ENCODE peak calls at places on chromosomes 12 and 14, in ten cellular contexts. L is IMR-90, E is stomach, O is body of pancreas, A is astrocyte of the spinal cord, N is cardiac fibroblast, W is HepG2, M is mucosa of descending colon, B is spleen, H is fibroblast of lung. P is an unnamed sample.

GRCh38 chr12:79274571-79275064 is 410.0 kb downstream of the SYT1 start:
- DNase-seq in L (no peak), E (no peak), O (no peak), A (no peak), N (peak; percentile 36), W (no peak), M (no peak), B (no peak), H (peak; percentile 9), P (no peak)

GRCh38 chr12:66550626-66551025 is 128.2 kb downstream of the GRIP1 start:
- DNase-seq in L (no peak), E (no peak), O (no peak), A (no peak), N (no peak), W (no peak), M (no peak), B (no peak), H (no peak), P (no peak)

GRCh38 chr14:57834961-57835360 is 30.9 kb downstream of the SLC35F4 start:
- DNase-seq in L (no peak), E (no peak), O (no peak), A (no peak), N (no peak), W (no peak), M (no peak), B (no peak), H (no peak), P (no peak)

GRCh38 chr12:48281811-48282210 is 68.9 kb downstream of the ZNF641 start:
- DNase-seq in L (no peak), E (no peak), O (no peak), A (no peak), N (no peak), W (no peak), M (no peak), B (no peak), H (no peak), P (no peak)

GRCh38 chr14:105015905-105016304 is 5.0 kb downstream of the CDCA4 start:
- DNase-seq in L (no peak), E (no peak), O (no peak), A (no peak), N (no peak), W (no peak), M (no peak), B (no peak), H (no peak), P (no peak)

GRCh38 chr12:14868916-14869315 is 16.7 kb downstream of the MGP start:
- DNase-seq in L (peak; percentile 6), E (no peak), O (no peak), A (peak; percentile 8), N (peak; percentile 35), W (no peak), M (no peak), B (no peak), H (no peak), P (no peak)

GRCh38 chr12:92003701-92004100 is 141.9 kb downstream of the BTG1 start:
- DNase-seq in L (no peak), E (no peak), O (no peak), A (no peak), N (no peak), W (no peak), M (no peak), B (no peak), H (no peak), P (no peak)

GRCh38 chr14:90795744-90796143 is 20.5 kb downstream of the TTC7B start:
- DNase-seq in L (peak; percentile 93), E (no peak), O (no peak), A (peak; percentile 76), N (peak; percentile 90), W (no peak), M (no peak), B (no peak), H (peak; percentile 85), P (peak; percentile 81)

GRCh38 chr12:77087427-77087826 is 22.1 kb upstream of the E2F7 start:
- DNase-seq in L (peak; percentile 95), E (no peak), O (no peak), A (peak; percentile 96), N (peak; percentile 90), W (no peak), M (no peak), B (no peak), H (peak; percentile 98), P (peak; percentile 91)

GRCh38 chr14:38209572-38210159 is 2.0 kb downstream of the SSTR1 start:
- DNase-seq in L (no peak), E (peak; percentile 31), O (peak; percentile 12), A (no peak), N (no peak), W (no peak), M (peak; percentile 33), B (no peak), H (peak; percentile 11), P (peak; percentile 22)

GRCh38 chr14:38210168-38210567 is 2.5 kb downstream of the SSTR1 start:
- DNase-seq in L (peak; percentile 86), E (peak; percentile 45), O (peak; percentile 9), A (peak; percentile 42), N (peak; percentile 70), W (no peak), M (peak; percentile 26), B (no peak), H (peak; percentile 50), P (peak; percentile 61)

GRCh38 chr14:38207342-38207741 is 362 bp upstream of the SSTR1 start:
- DNase-seq in L (no peak), E (no peak), O (no peak), A (no peak), N (no peak), W (no peak), M (no peak), B (no peak), H (no peak), P (peak; percentile 10)

GRCh38 chr14:38207830-38208815 is at the start of gene SSTR1:
- DNase-seq in L (no peak), E (peak; percentile 94), O (peak; percentile 84), A (peak; percentile 5), N (peak; percentile 17), W (peak; percentile 43), M (peak; percentile 92), B (no peak), H (peak; percentile 12), P (peak; percentile 21)

DNA sequence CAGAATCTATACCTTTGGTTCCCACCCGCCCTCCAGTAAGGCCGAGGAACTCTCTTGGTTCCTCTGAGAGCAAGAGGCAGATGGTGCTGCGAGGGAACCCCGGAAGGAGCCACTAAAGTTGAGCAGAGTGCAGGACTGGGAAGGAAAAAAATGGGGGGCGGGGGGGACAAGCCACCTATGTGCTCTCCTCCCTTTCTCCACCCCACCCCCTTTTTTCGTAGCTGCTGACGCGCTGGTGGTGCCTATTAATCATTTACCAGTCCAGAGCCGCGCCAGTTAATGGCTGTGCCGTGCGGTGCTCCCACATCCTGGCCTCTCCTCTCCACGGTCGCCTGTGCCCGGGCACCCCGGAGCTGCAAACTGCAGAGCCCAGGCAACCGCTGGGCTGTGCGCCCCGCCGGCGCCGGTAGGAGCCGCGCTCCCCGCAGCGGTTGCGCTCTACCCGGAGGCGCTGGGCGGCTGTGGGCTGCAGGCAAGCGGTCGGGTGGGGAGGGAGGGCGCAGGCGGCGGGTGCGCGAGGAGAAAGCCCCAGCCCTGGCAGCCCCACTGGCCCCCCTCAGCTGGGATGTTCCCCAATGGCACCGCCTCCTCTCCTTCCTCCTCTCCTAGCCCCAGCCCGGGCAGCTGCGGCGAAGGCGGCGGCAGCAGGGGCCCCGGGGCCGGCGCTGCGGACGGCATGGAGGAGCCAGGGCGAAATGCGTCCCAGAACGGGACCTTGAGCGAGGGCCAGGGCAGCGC is 1.3 kb downstream of the SSTR1 start:
- DNase-seq in L (peak; percentile 74), E (peak; percentile 88), O (peak; percentile 73), A (peak; percentile 23), N (peak; percentile 42), W (peak; percentile 33), M (peak; percentile 87), B (peak; percentile 73), H (peak; percentile 60), P (peak; percentile 69)
- TF ChIP-seq CTCF in L (peak; percentile 53), E (peak; percentile 17), O (peak; percentile 32), A (peak; percentile 27), N (peak; percentile 8), W (peak; percentile 50), M (no peak), B (no peak), H (peak; percentile 39), P (peak; percentile 26)

DNA sequence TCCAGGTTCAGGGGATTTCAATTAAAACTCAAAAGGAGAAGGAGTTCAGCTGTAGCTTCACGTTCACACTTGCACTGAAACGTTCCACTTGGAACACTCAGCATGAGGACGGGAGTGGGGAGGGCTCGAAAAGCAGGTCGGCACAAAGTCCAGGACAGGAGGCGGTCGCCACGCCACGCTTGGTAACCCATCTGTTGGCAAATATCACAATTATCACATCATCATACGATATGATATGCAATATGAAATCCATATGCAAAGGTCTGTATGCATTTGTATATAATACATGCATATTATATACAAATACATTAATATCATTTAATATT is 17.2 kb downstream of the ADGRD1 start:
- DNase-seq in L (no peak), E (no peak), O (no peak), A (no peak), N (no peak), W (no peak), M (no peak), B (no peak), H (no peak), P (no peak)
- H3K4me3 ChIP-seq in L (no peak overlapping the region), E (no peak overlapping the region), O (no peak overlapping the region), A (no peak overlapping the region), N (no peak overlapping the region), W (no peak overlapping the region), M (no peak overlapping the region), B (no peak overlapping the region), H (no peak overlapping the region), P (no peak overlapping the region)

GRCh38 chr12:31011336-31011735 is 62.3 kb upstream of the DDX11 start:
- DNase-seq in L (no peak), E (no peak), O (no peak), A (no peak), N (no peak), W (no peak), M (no peak), B (peak; percentile 63), H (no peak), P (no peak)

GRCh38 chr12:31015215-31015614 is 58.4 kb upstream of the DDX11 start:
- DNase-seq in L (no peak), E (no peak), O (no peak), A (no peak), N (no peak), W (no peak), M (no peak), B (peak; percentile 44), H (no peak), P (no peak)

GRCh38 chr12:31009976-31010375 is 63.7 kb upstream of the DDX11 start:
- DNase-seq in L (no peak), E (no peak), O (no peak), A (no peak), N (no peak), W (no peak), M (no peak), B (peak; percentile 24), H (no peak), P (no peak)

GRCh38 chr12:31008961-31009840 is 64.5 kb upstream of the DDX11 start:
- DNase-seq in L (no peak), E (no peak), O (no peak), A (no peak), N (no peak), W (no peak), M (no peak), B (peak; percentile 47), H (no peak), P (no peak)

GRCh38 chr12:31011746-31012567 is 61.7 kb upstream of the DDX11 start:
- DNase-seq in L (no peak), E (no peak), O (no peak), A (no peak), N (no peak), W (no peak), M (no peak), B (peak; percentile 71), H (no peak), P (no peak)
- TF ChIP-seq CTCF in L (peak; percentile 4), E (no peak), O (no peak), A (peak; percentile 27), N (peak; percentile 28), W (peak; percentile 48), M (no peak), B (no peak), H (no peak), P (peak; percentile 30)

GRCh38 chr14:50008562-50009355 is 107.6 kb downstream of the VCPKMT start:
- DNase-seq in L (peak; percentile 69), E (no peak), O (no peak), A (no peak), N (peak; percentile 74), W (no peak), M (no peak), B (no peak), H (no peak), P (no peak)
- H3K4me3 ChIP-seq in L (no peak overlapping the region), E (no peak overlapping the region), O (no peak overlapping the region), A (no peak overlapping the region), N (no peak overlapping the region), W (no peak overlapping the region), M (no peak overlapping the region), B (no peak overlapping the region), H (no peak overlapping the region), P (no peak overlapping the region)

P was measured in fibroblast of pulmonary artery.